ENCODE peak calls at places on chromosome 1, in ten cellular contexts. D, R, P, K, A, C, V, E, I and H are unnamed samples.
A peak's percentile ranks its signal among the peaks of the same experiment; 100 is the strongest.

GRCh38 chr1:35557118-35557610 is at the start of gene KIAA0319L:
- DNase-seq in D (peak; percentile 59), E (no peak), A (no peak), K (peak; percentile 78), C (peak; percentile 92), V (peak; percentile 85), R (peak; percentile 90), I (peak; percentile 48), P (no peak), H (peak; percentile 37)

GRCh38 chr1:233151850-233152249 is 143.7 kb downstream of the PCNX2 start:
- DNase-seq in V (no peak), I (no peak), P (no peak), R (no peak), K (no peak), D (no peak), A (no peak), E (no peak), C (no peak), H (no peak)

GRCh38 chr1:119814288-119814687 is 3.0 kb upstream of the REG4 start:
- DNase-seq in D (no peak), E (no peak), V (no peak), A (no peak), I (no peak), R (no peak), K (no peak), P (no peak), C (no peak), H (no peak)

GRCh38 chr1:210445485-210445884 is 116.8 kb downstream of the HHAT start:
- DNase-seq in V (no peak), R (no peak), I (no peak), E (no peak), A (no peak), P (no peak), C (no peak), K (no peak), D (no peak), H (no peak)

GRCh38 chr1:55694297-55694696 is 479.1 kb upstream of the USP24 start:
- DNase-seq in K (no peak), R (peak; percentile 40), P (no peak), A (no peak), E (no peak), I (no peak), C (no peak), V (no peak), D (peak; percentile 28), H (peak; percentile 35)

GRCh38 chr1:5505944-5506343 is 486.3 kb downstream of the NPHP4 start:
- DNase-seq in A (no peak), I (no peak), C (no peak), R (no peak), P (no peak), V (no peak), E (no peak), D (no peak), K (no peak), H (no peak)

GRCh38 chr1:84434081-84434755 is 35.9 kb downstream of the DNASE2B start:
- DNase-seq in K (no peak), I (no peak), R (no peak), V (no peak), P (no peak), D (no peak), C (no peak), A (no peak), E (no peak), H (no peak)

GRCh38 chr1:152244576-152244975 is 20.6 kb upstream of the HRNR start:
- DNase-seq in D (no peak), I (peak; percentile 70), E (no peak), C (no peak), K (no peak), R (no peak), A (no peak), V (no peak), P (no peak), H (no peak)

GRCh38 chr1:194723067-194723466 is 1536.7 kb upstream of the B3GALT2 start:
- DNase-seq in D (no peak), P (no peak), R (no peak), E (no peak), V (no peak), I (no peak), A (no peak), C (no peak), K (no peak), H (peak; percentile 73)

GRCh38 chr1:79325705-79326104 is 319.2 kb upstream of the ADGRL4 start:
- DNase-seq in V (no peak), P (no peak), K (no peak), R (no peak), C (no peak), I (no peak), E (no peak), A (no peak), D (no peak), H (peak; percentile 1)

GRCh38 chr1:243708210-243708609 is 141.8 kb downstream of the AKT3 start:
- DNase-seq in P (no peak), V (no peak), A (no peak), R (no peak), E (no peak), K (no peak), I (no peak), C (no peak), D (peak; percentile 1), H (no peak)

GRCh38 chr1:99808391-99809115 is 41.6 kb upstream of the AGL start:
- DNase-seq in I (peak; percentile 89), K (peak; percentile 19), D (peak; percentile 86), A (no peak), R (no peak), V (peak; percentile 57), C (no peak), E (peak; percentile 27), P (no peak), H (peak; percentile 96)

GRCh38 chr1:225418598-225418997 is 9.2 kb downstream of the LBR start:
- DNase-seq in A (no peak), R (no peak), D (no peak), K (no peak), P (no peak), E (no peak), I (no peak), V (no peak), C (no peak), H (no peak)

GRCh38 chr1:236287757-236288619 is 6.2 kb upstream of the ERO1B start:
- DNase-seq in C (no peak), E (no peak), I (no peak), A (no peak), D (peak; percentile 80), V (no peak), K (no peak), P (no peak), R (no peak), H (no peak)

GRCh38 chr1:111045033-111045722 is 81.5 kb upstream of the LRIF1 start:
- DNase-seq in V (no peak), I (no peak), D (no peak), R (no peak), C (no peak), K (no peak), E (no peak), A (no peak), P (no peak), H (no peak)

GRCh38 chr1:205576805-205577761 is 54.7 kb downstream of the ELK4 start:
- DNase-seq in C (no peak), E (no peak), K (no peak), D (no peak), V (no peak), R (no peak), A (no peak), P (no peak), I (no peak), H (no peak)